ENCODE peak calls at places on chromosomes 11 and 22, in ten cellular contexts. M, R, U, A, B, C, Y, Z, L and N are unnamed samples.

GRCh38 chr11:1281974-1282365 is 27.5 kb downstream of the TOLLIP start:
- DNase-seq in M (no peak), R (no peak), U (no peak), A (no peak), B (no peak), C (no peak), Y (no peak), Z (no peak), L (no peak), N (no peak)

GRCh38 chr22:22591348-22592299 is 32.6 kb upstream of the PRAME start:
- DNase-seq in M (no peak), R (no peak), U (peak), A (no peak), B (no peak), C (no peak), Y (no peak), Z (no peak), L (no peak), N (no peak)

GRCh38 chr11:134339756-134340155 is 8.0 kb downstream of the GLB1L2 start:
- DNase-seq in M (no peak), R (no peak), U (no peak), A (no peak), B (no peak), C (no peak), Y (no peak), Z (no peak), L (no peak), N (peak)

GRCh38 chr11:44622721-44623258 is 57.3 kb downstream of the CD82 start:
- DNase-seq in M (peak), R (peak), U (no peak), A (no peak), B (no peak), C (no peak), Y (no peak), Z (no peak), L (peak), N (no peak)

GRCh38 chr11:42764936-42765335 is 546.9 kb upstream of the API5 start:
- DNase-seq in M (no peak), R (no peak), U (no peak), A (no peak), B (no peak), C (no peak), Y (no peak), Z (no peak), L (no peak), N (no peak)

GRCh38 chr11:70568504-70569172 is 170.3 kb downstream of the CTTN start:
- DNase-seq in M (peak), R (no peak), U (peak), A (no peak), B (peak), C (no peak), Y (peak), Z (no peak), L (no peak), N (no peak)

GRCh38 chr11:8207080-8208000 is 38.5 kb upstream of the RIC3 start:
- DNase-seq in M (no peak), R (peak), U (peak), A (no peak), B (no peak), C (no peak), Y (peak), Z (no peak), L (peak), N (no peak)

GRCh38 chr11:63613517-63614135 is 607 bp downstream of the PLAAT3 start:
- DNase-seq in M (no peak), R (peak), U (no peak), A (peak), B (no peak), C (no peak), Y (peak), Z (peak), L (peak), N (peak)

GRCh38 chr11:129862123-129862522 is 33.3 kb downstream of the NFRKB start:
- DNase-seq in M (no peak), R (no peak), U (no peak), A (no peak), B (no peak), C (no peak), Y (no peak), Z (no peak), L (no peak), N (no peak)

GRCh38 chr22:49297871-49298721 is 529.6 kb downstream of the BRD1 start:
- DNase-seq in M (peak), R (peak), U (no peak), A (no peak), B (no peak), C (no peak), Y (peak), Z (no peak), L (peak), N (no peak)

GRCh38 chr11:122180435-122180834 is 64.4 kb upstream of the BLID start:
- DNase-seq in M (no peak), R (no peak), U (peak), A (no peak), B (peak), C (no peak), Y (no peak), Z (no peak), L (no peak), N (peak)

GRCh38 chr22:20025401-20026203 is 4.7 kb downstream of the TANGO2 start:
- DNase-seq in M (no peak), R (peak), U (no peak), A (no peak), B (no peak), C (no peak), Y (no peak), Z (no peak), L (no peak), N (no peak)

GRCh38 chr22:38755155-38755910 is 465 bp downstream of the SUN2 start:
- DNase-seq in M (peak), R (peak), U (peak), A (peak), B (peak), C (no peak), Y (peak), Z (peak), L (peak), N (peak)

GRCh38 chr11:42762348-42762747 is 549.4 kb upstream of the API5 start:
- DNase-seq in M (no peak), R (no peak), U (no peak), A (no peak), B (no peak), C (no peak), Y (no peak), Z (no peak), L (no peak), N (no peak)

GRCh38 chr11:68256331-68256741 is 15.4 kb downstream of the C11orf24 start:
- DNase-seq in M (no peak), R (no peak), U (peak), A (no peak), B (no peak), C (no peak), Y (no peak), Z (no peak), L (no peak), N (no peak)

GRCh38 chr11:2586091-2586792 is 113.6 kb downstream of the KCNQ1OT1 start:
- DNase-seq in M (no peak), R (no peak), U (no peak), A (no peak), B (no peak), C (no peak), Y (peak), Z (no peak), L (peak), N (no peak)

GRCh38 chr22:46730568-46731245 is 7.3 kb downstream of the CERK start:
- DNase-seq in M (no peak), R (no peak), U (no peak), A (no peak), B (no peak), C (no peak), Y (peak), Z (peak), L (no peak), N (no peak)

GRCh38 chr22:43847376-43848289 is 14.7 kb downstream of the SULT4A1 start:
- DNase-seq in M (no peak), R (peak), U (no peak), A (no peak), B (no peak), C (no peak), Y (no peak), Z (no peak), L (no peak), N (no peak)

GRCh38 chr11:46353706-46354105 is 6.4 kb downstream of the DGKZ start:
- DNase-seq in M (no peak), R (no peak), U (peak), A (no peak), B (no peak), C (no peak), Y (no peak), Z (no peak), L (no peak), N (no peak)

GRCh38 chr11:102924851-102925380 is 30.6 kb downstream of the MMP13 start:
- DNase-seq in M (no peak), R (no peak), U (no peak), A (no peak), B (no peak), C (no peak), Y (no peak), Z (no peak), L (no peak), N (no peak)

GRCh38 chr11:22539851-22540376 is 85.7 kb downstream of the FANCF start:
- DNase-seq in M (no peak), R (no peak), U (peak), A (peak), B (peak), C (no peak), Y (peak), Z (peak), L (no peak), N (no peak)

GRCh38 chr11:130449996-130450419 is 1.6 kb downstream of the ADAMTS15 start:
- DNase-seq in M (peak), R (peak), U (peak), A (peak), B (peak), C (no peak), Y (peak), Z (no peak), L (peak), N (no peak)

GRCh38 chr11:3382613-3383275 is 3.8 kb upstream of the ZNF195 start:
- DNase-seq in M (no peak), R (no peak), U (no peak), A (no peak), B (no peak), C (no peak), Y (no peak), Z (no peak), L (no peak), N (peak)

GRCh38 chr22:46649176-46650077 is 29.2 kb downstream of the GRAMD4 start:
- DNase-seq in M (no peak), R (no peak), U (peak), A (peak), B (peak), C (no peak), Y (no peak), Z (peak), L (peak), N (no peak)

GRCh38 chr11:2813141-2813908 is 72.2 kb downstream of the CDKN1C start:
- DNase-seq in M (no peak), R (no peak), U (peak), A (no peak), B (peak), C (no peak), Y (no peak), Z (no peak), L (no peak), N (no peak)

GRCh38 chr22:37138879-37139561 is 10.7 kb downstream of the IL2RB start:
- DNase-seq in M (no peak), R (no peak), U (no peak), A (no peak), B (no peak), C (no peak), Y (no peak), Z (no peak), L (no peak), N (no peak)

GRCh38 chr22:46484861-46485595 is 52.4 kb downstream of the CELSR1 start:
- DNase-seq in M (no peak), R (no peak), U (peak), A (no peak), B (no peak), C (no peak), Y (no peak), Z (no peak), L (no peak), N (no peak)

GRCh38 chr11:91970604-91971003 is 254.0 kb upstream of the FAT3 start:
- DNase-seq in M (no peak), R (no peak), U (no peak), A (no peak), B (no peak), C (no peak), Y (no peak), Z (no peak), L (no peak), N (no peak)

GRCh38 chr22:30609260-30610185 is 2.5 kb downstream of the TCN2 start:
- DNase-seq in M (no peak), R (no peak), U (peak), A (no peak), B (peak), C (no peak), Y (no peak), Z (no peak), L (peak), N (peak)

GRCh38 chr22:16594026-16594425 is 1.4 kb upstream of the CCT8L2 start:
- DNase-seq in M (no peak), R (no peak), U (no peak), A (no peak), B (no peak), C (no peak), Y (no peak), Z (no peak), L (no peak), N (no peak)

GRCh38 chr11:57798905-57799559 is 37.4 kb downstream of the CTNND1 start:
- DNase-seq in M (no peak), R (no peak), U (peak), A (no peak), B (peak), C (no peak), Y (no peak), Z (no peak), L (peak), N (peak)

GRCh38 chr11:35764414-35764813 is 101.8 kb downstream of the TRIM44 start:
- DNase-seq in M (no peak), R (no peak), U (no peak), A (no peak), B (no peak), C (no peak), Y (no peak), Z (no peak), L (no peak), N (no peak)

GRCh38 chr11:88779551-88779950 is 286.2 kb downstream of the GRM5 start:
- DNase-seq in M (no peak), R (no peak), U (peak), A (no peak), B (peak), C (no peak), Y (no peak), Z (no peak), L (no peak), N (no peak)

GRCh38 chr11:113806403-113806802 is 26.8 kb downstream of the CLDN25 start:
- DNase-seq in M (peak), R (no peak), U (peak), A (peak), B (peak), C (no peak), Y (peak), Z (no peak), L (no peak), N (no peak)

GRCh38 chr11:36115378-36115801 is 171.5 kb downstream of the LDLRAD3 start:
- DNase-seq in M (no peak), R (no peak), U (no peak), A (no peak), B (no peak), C (no peak), Y (no peak), Z (no peak), L (no peak), N (no peak)